ENCODE peak calls at places on chromosomes 16 and 17, in ten cellular contexts. R is LHCN-M2; M is activated CD4-positive, alpha-beta T cell treated with anti-CD3 and anti-CD28 coated beads, Interleukin-2, amount 50 U/mL, for 1 hour; E is Ammon's horn; S is effector CD8-positive, alpha-beta T cell; I is EL; B is cardiac muscle cell; F is T-helper 1 cell; A is AG08395; C is activated CD4-positive, CD25-positive, alpha-beta regulatory T cell. Q is an unnamed sample.

GRCh38 chr17:62797959-62798358 is 10.2 kb downstream of the MARCHF10 start:
- DNase-seq in R (peak), M (no peak), E (no peak), S (no peak), I (peak), B (no peak), F (no peak), A (no peak), C (no peak), Q (no peak)

GRCh38 chr17:44361292-44362055 is 2.2 kb downstream of the FAM171A2 start:
- DNase-seq in R (no peak), M (no peak), E (no peak), S (no peak), I (no peak), B (no peak), F (no peak), A (no peak), C (no peak), Q (no peak)

GRCh38 chr16:85615852-85616607 is 2.9 kb downstream of the GSE1 start:
- DNase-seq in R (peak), M (peak), E (peak), S (peak), I (peak), B (peak), F (peak), A (peak), C (peak), Q (peak)

GRCh38 chr16:10981697-10982216 is 37.4 kb downstream of the CLEC16A start:
- DNase-seq in R (no peak), M (peak), E (no peak), S (no peak), I (no peak), B (no peak), F (no peak), A (no peak), C (peak), Q (no peak)

GRCh38 chr17:835263-835662 is 53.1 kb downstream of the MRM3 start:
- DNase-seq in R (peak), M (no peak), E (no peak), S (no peak), I (peak), B (peak), F (no peak), A (peak), C (no peak), Q (no peak)

GRCh38 chr17:17205368-17206148 is 575 bp downstream of the PLD6 start:
- DNase-seq in R (peak), M (peak), E (no peak), S (peak), I (peak), B (no peak), F (peak), A (peak), C (peak), Q (peak)

GRCh38 chr16:4290236-4290830 is 17.5 kb upstream of the TFAP4 start:
- DNase-seq in R (peak), M (no peak), E (no peak), S (no peak), I (peak), B (peak), F (no peak), A (peak), C (no peak), Q (no peak)

GRCh38 chr16:27287051-27287811 is 18.7 kb upstream of the NSMCE1 start:
- DNase-seq in R (no peak), M (no peak), E (no peak), S (no peak), I (peak), B (no peak), F (no peak), A (no peak), C (no peak), Q (no peak)

GRCh38 chr16:86157616-86158247 is 258.8 kb downstream of the IRF8 start:
- DNase-seq in R (no peak), M (no peak), E (no peak), S (no peak), I (no peak), B (no peak), F (no peak), A (no peak), C (no peak), Q (no peak)

GRCh38 chr16:66290431-66290830 is 76.1 kb upstream of the CDH5 start:
- DNase-seq in R (no peak), M (no peak), E (no peak), S (no peak), I (no peak), B (no peak), F (no peak), A (no peak), C (no peak), Q (no peak)

GRCh38 chr17:71438631-71439146 is 682.1 kb upstream of the SOX9 start:
- DNase-seq in R (peak), M (no peak), E (peak), S (no peak), I (peak), B (peak), F (no peak), A (peak), C (no peak), Q (no peak)

GRCh38 chr17:50931003-50931878 is 65.1 kb upstream of the TOB1 start:
- DNase-seq in R (peak), M (peak), E (peak), S (no peak), I (peak), B (peak), F (no peak), A (peak), C (peak), Q (peak)

GRCh38 chr17:55175788-55176425 is 88.9 kb upstream of the HLF start:
- DNase-seq in R (no peak), M (no peak), E (peak), S (no peak), I (no peak), B (no peak), F (no peak), A (no peak), C (no peak), Q (no peak)

GRCh38 chr16:81610144-81610842 is 165.7 kb downstream of the CMIP start:
- DNase-seq in R (peak), M (no peak), E (peak), S (no peak), I (peak), B (no peak), F (no peak), A (peak), C (no peak), Q (no peak)

GRCh38 chr17:2366747-2367494 is 29.6 kb downstream of the SGSM2 start:
- DNase-seq in R (no peak), M (no peak), E (no peak), S (no peak), I (no peak), B (no peak), F (no peak), A (no peak), C (no peak), Q (no peak)

Q was measured in T-cell.